ENCODE peak calls at places on chromosomes 11 and 22, in nine cellular contexts. Z, A, E, F, J, T, Y, R and V are unnamed samples.

GRCh38 chr11:120326228-120326627 is 1.1 kb downstream of the TLCD5 start:
- DNase-seq in Z (no peak), A (no peak), E (no peak), F (no peak), J (no peak), T (no peak), Y (no peak), R (no peak), V (no peak)

GRCh38 chr11:693887-694562 is 997 bp downstream of the DEAF1 start:
- DNase-seq in Z (peak; percentile 73), A (no peak), E (peak; percentile 43), F (no peak), J (no peak), T (peak; percentile 71), Y (no peak), R (peak; percentile 79), V (no peak)

GRCh38 chr11:69088676-69089146 is 40.0 kb downstream of the TPCN2 start:
- DNase-seq in Z (no peak), A (peak; percentile 23), E (peak; percentile 79), F (peak; percentile 66), J (peak; percentile 57), T (peak; percentile 66), Y (peak; percentile 45), R (peak; percentile 87), V (no peak)

GRCh38 chr11:63672934-63673539 is 1.9 kb upstream of the ATL3 start:
- DNase-seq in Z (no peak), A (no peak), E (no peak), F (no peak), J (no peak), T (no peak), Y (no peak), R (no peak), V (no peak)

GRCh38 chr11:129141748-129142475 is 50.2 kb downstream of the ARHGAP32 start:
- DNase-seq in Z (no peak), A (no peak), E (no peak), F (no peak), J (no peak), T (no peak), Y (no peak), R (no peak), V (no peak)

GRCh38 chr11:130513132-130513531 is 64.7 kb downstream of the ADAMTS15 start:
- DNase-seq in Z (no peak), A (peak; percentile 63), E (no peak), F (no peak), J (no peak), T (no peak), Y (no peak), R (no peak), V (peak; percentile 18)

GRCh38 chr11:11148104-11148509 is 204.9 kb downstream of the CSNK2A3 start:
- DNase-seq in Z (peak; percentile 77), A (peak; percentile 71), E (peak; percentile 89), F (peak; percentile 23), J (no peak), T (no peak), Y (no peak), R (peak; percentile 75), V (peak; percentile 93)

GRCh38 chr11:34891611-34892010 is 24.6 kb downstream of the APIP start:
- DNase-seq in Z (no peak), A (no peak), E (no peak), F (no peak), J (no peak), T (no peak), Y (no peak), R (no peak), V (no peak)

GRCh38 chr11:11706022-11706421 is 84.2 kb upstream of the GALNT18 start:
- DNase-seq in Z (no peak), A (no peak), E (no peak), F (no peak), J (no peak), T (no peak), Y (no peak), R (no peak), V (no peak)

GRCh38 chr22:21761086-21761485 is 25.5 kb upstream of the YPEL1 start:
- DNase-seq in Z (no peak), A (no peak), E (no peak), F (peak; percentile 42), J (no peak), T (no peak), Y (no peak), R (no peak), V (no peak)

GRCh38 chr11:122108828-122109227 is 7.2 kb downstream of the BLID start:
- DNase-seq in Z (no peak), A (no peak), E (no peak), F (no peak), J (no peak), T (no peak), Y (no peak), R (no peak), V (no peak)

GRCh38 chr11:61960532-61960931 is 6.9 kb downstream of the FTH1 start:
- DNase-seq in Z (peak; percentile 39), A (no peak), E (peak; percentile 9), F (no peak), J (no peak), T (no peak), Y (no peak), R (peak; percentile 50), V (no peak)

GRCh38 chr11:11171854-11172253 is 181.2 kb downstream of the CSNK2A3 start:
- DNase-seq in Z (no peak), A (no peak), E (no peak), F (no peak), J (no peak), T (no peak), Y (no peak), R (no peak), V (no peak)